ENCODE peak calls at places on chromosomes 7 and 10, in eight cellular contexts. Z is hepatocyte; H is CD8-positive, alpha-beta T cell; M is OCI-LY7; X is Panc1; K is cardiac muscle cell; R is breast epithelium; O is tibial artery. B is an unnamed sample.

GRCh38 chr7:130971297-130971696 is 237.3 kb upstream of the KLF14 start:
- DNase-seq in X (no peak), Z (no peak), R (no peak), K (no peak), M (no peak), H (no peak), O (no peak), B (no peak)

GRCh38 chr7:77269360-77270075 is 69.9 kb upstream of the FGL2 start:
- DNase-seq in M (peak; percentile 51), O (no peak), H (no peak), X (no peak), K (peak; percentile 23), R (no peak), Z (no peak), B (peak; percentile 64)

GRCh38 chr10:69262249-69262864 is 15.9 kb upstream of the HK1 start:
- DNase-seq in R (no peak), O (no peak), M (no peak), K (no peak), H (no peak), X (no peak), Z (no peak), B (no peak)

GRCh38 chr10:26468691-26469090 is 30.6 kb downstream of the APBB1IP start:
- DNase-seq in Z (no peak), H (peak; percentile 75), R (no peak), K (no peak), O (no peak), X (no peak), M (peak; percentile 47), B (no peak)

GRCh38 chr7:139647085-139647484 is 123.6 kb downstream of the CLEC2L start:
- DNase-seq in M (no peak), Z (no peak), H (no peak), X (no peak), R (no peak), O (no peak), K (no peak), B (no peak)

GRCh38 chr7:122423591-122423990 is 119.0 kb upstream of the FEZF1 start:
- DNase-seq in K (no peak), M (no peak), X (no peak), O (no peak), R (no peak), H (no peak), Z (no peak), B (no peak)

GRCh38 chr10:25954851-25955250 is 20.8 kb downstream of the MYO3A start:
- DNase-seq in R (no peak), M (no peak), O (no peak), X (no peak), H (no peak), Z (no peak), K (no peak), B (no peak)

GRCh38 chr10:31124852-31125251 is 93.2 kb upstream of the ZNF438 start:
- DNase-seq in O (no peak), H (no peak), X (no peak), Z (no peak), M (no peak), R (no peak), K (no peak), B (no peak)

GRCh38 chr10:112752268-112752667 is 197.8 kb upstream of the TCF7L2 start:
- DNase-seq in R (no peak), X (no peak), K (no peak), H (no peak), Z (no peak), O (no peak), M (no peak), B (no peak)

DNA sequence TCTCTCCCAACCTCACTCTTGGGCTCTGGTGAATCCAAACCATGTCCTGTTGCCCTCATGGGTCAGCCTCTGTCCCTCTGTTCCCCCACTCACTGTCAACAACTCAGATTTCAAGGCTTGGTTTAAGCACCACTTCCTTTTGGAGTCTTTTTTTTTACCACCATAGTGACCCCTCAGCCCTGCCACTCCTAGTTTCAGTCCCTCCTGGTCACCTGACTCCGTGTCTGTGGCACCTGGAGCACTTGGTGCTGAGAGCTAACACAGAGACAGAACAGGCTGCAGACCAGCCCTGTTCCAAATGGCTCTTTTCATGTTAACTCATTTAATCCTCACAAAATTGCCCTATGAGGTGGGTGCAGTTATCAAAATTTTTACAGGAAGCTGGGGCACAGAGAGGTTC is 53.6 kb upstream of the SMNDC1 start:
- DNase-seq in M (no peak), K (no peak), H (no peak), X (no peak), Z (no peak), O (no peak), R (no peak), B (no peak)
- H3K4me1 ChIP-seq in M (peaks cover 73% of the 10 kb centered on the region), K (peaks cover 17% of the 10 kb centered on the region), H (peaks cover 9% of the 10 kb centered on the region), X (peaks cover 22% of the 10 kb centered on the region), Z (no peaks in the 10 kb centered on the region), O (peaks cover 15% of the 10 kb centered on the region), R (no peaks in the 10 kb centered on the region), B (peaks cover 22% of the 10 kb centered on the region)

GRCh38 chr7:117717341-117717740 is 155.9 kb downstream of the CTTNBP2 start:
- DNase-seq in K (no peak), X (no peak), H (no peak), M (no peak), O (no peak), Z (no peak), R (no peak), B (no peak)

GRCh38 chr7:117719377-117719776 is 153.9 kb downstream of the CTTNBP2 start:
- DNase-seq in M (no peak), H (no peak), K (no peak), X (no peak), Z (no peak), O (no peak), R (no peak), B (no peak)

GRCh38 chr7:117716707-117717294 is 156.4 kb downstream of the CTTNBP2 start:
- DNase-seq in Z (no peak), O (no peak), X (no peak), K (no peak), M (no peak), H (no peak), R (no peak), B (no peak)

GRCh38 chr7:117718116-117718515 is 155.1 kb downstream of the CTTNBP2 start:
- DNase-seq in O (no peak), Z (no peak), X (no peak), R (no peak), M (no peak), K (no peak), H (no peak), B (no peak)

DNA sequence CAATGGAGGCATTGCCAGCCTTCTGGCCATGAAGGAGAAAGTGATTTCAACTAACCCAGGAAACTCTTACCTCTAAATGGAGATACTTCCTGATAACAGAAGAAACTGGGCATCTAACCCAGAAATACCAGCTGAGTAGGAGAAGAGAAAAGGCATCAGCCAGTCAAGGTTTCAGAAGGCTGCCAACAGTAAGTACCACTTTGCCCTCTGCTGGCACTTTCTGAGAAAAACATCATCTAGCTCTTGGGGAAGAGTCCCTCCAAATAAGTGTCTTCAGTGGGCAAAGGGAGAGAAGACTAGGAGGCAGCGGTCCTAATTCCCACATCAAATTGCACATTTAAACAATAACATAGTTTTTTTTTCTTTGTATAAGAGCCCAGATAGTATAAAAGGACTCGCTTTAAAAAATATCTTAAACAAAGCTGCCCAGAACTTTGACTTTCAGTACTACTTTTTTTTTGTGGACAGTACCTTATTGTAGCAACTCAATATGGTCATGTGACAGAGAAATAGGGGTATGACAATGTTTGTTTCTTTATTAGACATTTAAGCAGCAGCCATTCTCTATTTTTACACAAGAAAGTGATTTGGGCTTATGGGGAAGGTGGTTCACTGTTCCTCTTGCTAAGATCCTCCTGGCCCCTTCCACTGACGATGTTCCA is 157.3 kb downstream of the CTTNBP2 start:
- DNase-seq in Z (peak; percentile 78), O (no peak), R (no peak), K (peak; percentile 68), H (no peak), M (peak; percentile 40), X (peak; percentile 42), B (no peak)
- TF ChIP-seq CTCF in Z (peak; percentile 70), O (peak; percentile 40), R (peak; percentile 30), K (peak; percentile 74), H (no peak), M (peak; percentile 72), X (peak; percentile 76), B (peak; percentile 29)

GRCh38 chr7:43906327-43907010 is at the start of gene URGCP:
- DNase-seq in M (no peak), Z (peak; percentile 78), K (peak; percentile 63), H (peak; percentile 74), O (peak; percentile 71), R (peak; percentile 22), X (no peak), B (peak; percentile 94)
- H3K4me3 ChIP-seq in M (peak within 1 kb of the TSS; percentile 42), Z (peak within 1 kb of the TSS; percentile 47), K (peak within 1 kb of the TSS; percentile 54), H (peak within 1 kb of the TSS; percentile 70), O (peak within 1 kb of the TSS; percentile 71), R (peak within 1 kb of the TSS; percentile 97), X (peak within 1 kb of the TSS; percentile 77), B (peak within 1 kb of the TSS; percentile 56)

DNA sequence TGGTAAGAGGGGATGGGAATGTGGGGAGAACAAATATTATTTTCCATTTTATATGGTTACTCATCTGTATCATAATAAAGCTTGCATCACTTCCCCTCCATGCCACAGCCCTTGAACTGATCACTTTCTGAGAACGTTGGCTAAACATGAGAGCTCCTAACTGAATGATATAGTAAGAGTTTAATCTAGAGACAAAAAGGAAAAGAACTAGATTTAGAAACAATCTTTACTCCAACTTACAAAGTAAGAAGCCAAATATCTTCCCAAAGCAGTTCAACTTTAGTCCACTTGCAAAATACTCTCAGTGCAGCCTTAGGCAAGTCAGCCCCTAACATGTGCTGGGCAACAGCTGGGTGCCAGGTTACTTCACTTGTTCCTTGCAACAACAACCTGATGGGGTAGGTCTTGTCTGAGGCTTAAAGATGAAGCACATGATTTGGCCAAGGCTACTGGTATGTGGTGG is 20.3 kb downstream of the SMURF1 start:
- DNase-seq in M (no peak), X (no peak), K (no peak), R (peak; percentile 60), O (peak; percentile 83), H (no peak), Z (no peak), B (no peak)
- H3K4me1 ChIP-seq in M (peaks cover 6% of the 10 kb centered on the region), X (peaks cover 69% of the 10 kb centered on the region), K (peaks cover 21% of the 10 kb centered on the region), R (peaks cover 6% of the 10 kb centered on the region), O (peaks cover 73% of the 10 kb centered on the region), H (peaks cover 3% of the 10 kb centered on the region), Z (peaks cover 25% of the 10 kb centered on the region), B (peaks cover 91% of the 10 kb centered on the region)

GRCh38 chr10:12800302-12800701 is 201.2 kb downstream of the CCDC3 start:
- DNase-seq in K (no peak), X (no peak), R (no peak), O (no peak), Z (no peak), M (no peak), H (no peak), B (no peak)
- TF ChIP-seq CTCF in K (peak; percentile 2), X (no peak), R (no peak), O (no peak), Z (peak; percentile 13), M (peak; percentile 32), H (no peak), B (no peak)

GRCh38 chr7:127252380-127252718 is 392 bp downstream of the GRM8 start:
- DNase-seq in K (no peak), M (no peak), X (no peak), H (no peak), O (no peak), Z (no peak), R (no peak), B (no peak)
- H3K4me3 ChIP-seq in K (peak overlapping the region; percentile 39), M (no peak overlapping the region), X (peak overlapping the region; percentile 58), H (peak overlapping the region; percentile 75), O (peak overlapping the region; percentile 58), Z (peak overlapping the region; percentile 86), R (peak overlapping the region; percentile 75), B (peak overlapping the region; percentile 44)

GRCh38 chr7:44979481-44980392 is 922 bp upstream of the MYO1G start:
- DNase-seq in H (no peak), O (no peak), K (no peak), X (no peak), R (no peak), M (peak; percentile 51), Z (no peak), B (no peak)
- H3K4me1 ChIP-seq in H (peaks cover 72% of the 10 kb centered on the region), O (no peaks in the 10 kb centered on the region), K (peaks cover 20% of the 10 kb centered on the region), X (peaks cover 19% of the 10 kb centered on the region), R (no peaks in the 10 kb centered on the region), M (peaks cover 81% of the 10 kb centered on the region), Z (no peaks in the 10 kb centered on the region), B (peaks cover 98% of the 10 kb centered on the region)